ENCODE peak calls at places on chromosomes 5 and 9, in seven cellular contexts. J is NCI-H774; N is stimulated activated CD8-positive, alpha-beta memory T cell treated with anti-CD3 and anti-CD28 coated beads, Interleukin-7, amount 100 ng/mL, for 1 hour; B is EL; I is NCI-H460; Q is effector CD4-positive, alpha-beta T cell; L is Peyer's patch. H is an unnamed sample.

GRCh38 chr5:125659316-125660071 is 763.7 kb upstream of the GRAMD2B start:
- DNase-seq in Q (no peak), L (no peak), I (no peak), J (no peak), N (no peak), B (peak; percentile 48), H (no peak)

GRCh38 chr9:34479316-34479865 is 20.8 kb downstream of the DNAI1 start:
- DNase-seq in I (no peak), L (no peak), J (no peak), Q (no peak), B (no peak), N (no peak), H (no peak)

GRCh38 chr5:73446631-73447233 is 1.8 kb downstream of the FOXD1 start:
- DNase-seq in B (peak; percentile 27), L (no peak), J (no peak), I (no peak), N (no peak), Q (no peak), H (no peak)

GRCh38 chr9:14343236-14343947 is 29.5 kb upstream of the NFIB start:
- DNase-seq in L (no peak), N (no peak), B (no peak), J (no peak), I (no peak), Q (no peak), H (no peak)

GRCh38 chr5:89377752-89378455 is 494.9 kb upstream of the MEF2C start:
- DNase-seq in Q (no peak), B (no peak), L (no peak), J (peak; percentile 6), I (no peak), N (no peak), H (no peak)

GRCh38 chr5:64746446-64746845 is 22.0 kb downstream of the SREK1IP1 start:
- DNase-seq in I (no peak), B (peak; percentile 6), J (no peak), L (no peak), N (no peak), Q (no peak), H (no peak)

GRCh38 chr9:33731142-33731541 is 64.2 kb upstream of the PRSS3 start:
- DNase-seq in Q (no peak), B (no peak), J (no peak), I (no peak), L (no peak), N (no peak), H (no peak)

GRCh38 chr5:107919969-107920368 is 249.2 kb upstream of the EFNA5 start:
- DNase-seq in J (no peak), I (no peak), Q (no peak), B (no peak), N (no peak), L (no peak), H (no peak)

GRCh38 chr9:94767331-94768099 is 41.0 kb downstream of the AOPEP start:
- DNase-seq in L (no peak), Q (no peak), J (no peak), I (no peak), B (peak; percentile 26), N (no peak), H (no peak)

GRCh38 chr5:168943999-168944398 is 356.9 kb downstream of the SLIT3 start:
- DNase-seq in B (no peak), Q (no peak), J (no peak), N (no peak), I (no peak), L (no peak), H (no peak)

GRCh38 chr9:132851421-132851792 is 26.7 kb downstream of the AK8 start:
- DNase-seq in L (no peak), N (no peak), Q (no peak), I (no peak), J (no peak), B (no peak), H (no peak)

GRCh38 chr5:132060501-132061161 is at the start of gene IL3:
- DNase-seq in L (no peak), J (no peak), B (no peak), N (no peak), I (no peak), Q (no peak), H (no peak)

GRCh38 chr5:12920527-12920926 is 1016.3 kb upstream of the CTNND2 start:
- DNase-seq in Q (no peak), J (no peak), B (no peak), N (no peak), L (no peak), I (no peak), H (no peak)

GRCh38 chr5:172411423-172412111 is 42.8 kb downstream of the SH3PXD2B start:
- DNase-seq in I (no peak), B (no peak), Q (no peak), J (no peak), L (no peak), N (no peak), H (no peak)

GRCh38 chr5:150637245-150638052 is 3.0 kb upstream of the SYNPO start:
- DNase-seq in Q (no peak), N (no peak), J (no peak), B (peak; percentile 95), I (peak; percentile 79), L (no peak), H (peak; percentile 85)

GRCh38 chr5:103364074-103364473 is 105.5 kb downstream of the MACIR start:
- DNase-seq in B (peak; percentile 48), L (no peak), I (no peak), J (no peak), N (no peak), Q (no peak), H (no peak)

GRCh38 chr5:149320791-149321330 is 24.4 kb upstream of the GRPEL2 start:
- DNase-seq in N (no peak), I (peak; percentile 63), J (peak; percentile 71), Q (no peak), B (peak; percentile 96), L (peak; percentile 29), H (peak; percentile 85)

H was measured in AG08396.